ENCODE peak calls at places on chromosomes 7 and 10, in four cellular contexts. I, L, C and S are unnamed samples. For H3K36me3, the result is how much of the 10 kb centered on the place peaks cover.

GRCh38 chr7:117750612-117751563 is 122.4 kb downstream of the CTTNBP2 start:
- DNase-seq in L (no peak), I (no peak), C (no peak), S (no peak)

GRCh38 chr7:123054357-123055133 is 59.0 kb upstream of the TAS2R16 start:
- DNase-seq in C (no peak), L (no peak), I (peak), S (no peak)

GRCh38 chr10:96380821-96381220 is 22.0 kb upstream of the OPALIN start:
- DNase-seq in C (no peak), L (no peak), I (no peak), S (no peak)

GRCh38 chr10:28241766-28242399 is 61.0 kb downstream of the MPP7 start:
- DNase-seq in L (no peak), I (peak), C (no peak), S (no peak)

GRCh38 chr10:114188876-114189275 is 9.7 kb downstream of the TDRD1 start:
- DNase-seq in I (no peak), C (no peak), L (no peak), S (no peak)

GRCh38 chr7:12941512-12941911 is 254.1 kb downstream of the ARL4A start:
- DNase-seq in L (no peak), I (peak), C (no peak), S (no peak)

GRCh38 chr7:22549667-22550513 is 49.9 kb upstream of the STEAP1B start:
- DNase-seq in I (peak), C (no peak), L (no peak), S (no peak)

GRCh38 chr7:294440-295154 is 4.6 kb downstream of the FOXL3 start:
- DNase-seq in I (no peak), C (no peak), L (no peak), S (no peak)

GRCh38 chr10:15784662-15785300 is 65.1 kb upstream of the ITGA8 start:
- DNase-seq in I (no peak), L (no peak), C (no peak), S (no peak)

GRCh38 chr10:113132651-113133088 is 182.6 kb downstream of the TCF7L2 start:
- DNase-seq in C (no peak), I (no peak), L (no peak), S (no peak)

GRCh38 chr10:8738987-8739386 is 684.5 kb downstream of the GATA3 start:
- DNase-seq in C (no peak), I (no peak), L (no peak), S (no peak)

GRCh38 chr7:103141753-103142404 is 7.0 kb downstream of the NAPEPLD start:
- DNase-seq in I (peak), C (no peak), L (no peak), S (no peak)

GRCh38 chr7:73674468-73675124 is 7.0 kb downstream of the VPS37D start:
- DNase-seq in L (no peak), C (no peak), I (no peak), S (no peak)

GRCh38 chr7:77910124-77910523 is 111.6 kb downstream of the PHTF2 start:
- DNase-seq in I (no peak), C (no peak), L (no peak), S (no peak)

GRCh38 chr7:26189697-26190096 is 10.8 kb downstream of the HNRNPA2B1 start:
- DNase-seq in L (no peak), C (no peak), I (no peak), S (no peak)
- H3K36me3 ChIP-seq in L (under half), C (under half), I (half or more), S (under half)

GRCh38 chr7:36513393-36513792 is 123.7 kb downstream of the ANLN start:
- DNase-seq in L (no peak), I (no peak), C (no peak), S (no peak)
- H3K36me3 ChIP-seq in L (under half), I (under half), C (under half), S (under half)

GRCh38 chr7:5388905-5389433 is 34.7 kb downstream of the TNRC18 start:
- DNase-seq in C (no peak), I (no peak), L (no peak), S (no peak)
- H3K36me3 ChIP-seq in C (under half), I (under half), L (under half), S (under half)

GRCh38 chr7:55200441-55200840 is 164.7 kb upstream of the LANCL2 start:
- DNase-seq in I (no peak), L (no peak), C (no peak), S (no peak)
- H3K36me3 ChIP-seq in I (half or more), L (under half), C (under half), S (under half)

DNA sequence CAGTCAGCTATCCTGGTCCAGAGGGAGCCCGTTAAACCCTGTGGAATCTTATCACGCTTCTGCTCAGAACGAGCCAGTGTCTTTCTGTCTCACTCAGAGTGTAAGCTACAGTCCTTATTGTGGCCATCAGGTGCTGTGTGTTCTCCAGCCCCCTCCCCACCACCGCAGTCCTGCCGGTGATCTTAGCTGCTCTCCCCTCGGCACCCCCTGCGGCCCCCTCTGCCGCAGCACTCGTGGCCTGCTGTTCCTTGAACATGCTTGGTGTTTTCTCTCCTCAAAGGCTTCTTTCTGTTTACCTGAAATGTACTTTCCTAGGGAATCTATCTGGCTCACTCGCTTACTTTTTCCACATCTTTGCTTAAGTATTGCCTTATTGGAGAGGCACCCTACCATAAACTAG is 38.2 kb upstream of the TMEM236 start:
- DNase-seq in C (no peak), I (no peak), L (no peak), S (no peak)
- H3K36me3 ChIP-seq in C (under half), I (under half), L (under half), S (under half)

GRCh38 chr7:106089647-106090046 is 22.5 kb downstream of the SYPL1 start:
- DNase-seq in L (no peak), I (no peak), C (no peak), S (no peak)
- H3K36me3 ChIP-seq in L (under half), I (half or more), C (under half), S (under half)

GRCh38 chr7:98171449-98171848 is 39.8 kb upstream of the BHLHA15 start:
- DNase-seq in I (no peak), L (no peak), C (no peak), S (no peak)
- H3K36me3 ChIP-seq in I (under half), L (under half), C (under half), S (under half)